ENCODE peak calls at places on chromosomes 16 and 17, in ten cellular contexts. V is pancreas; U is thoracic aorta; G is cardiac fibroblast; L is lower leg skin; Z is H7; K is right lobe of liver; R is CD4-positive, alpha-beta memory T cell; O is mucosa of descending colon; S is lung. T is an unnamed sample.
A peak's percentile ranks its signal among the peaks of the same experiment; 100 is the strongest.

GRCh38 chr16:11093578-11094074 is 149.3 kb downstream of the CLEC16A start:
- DNase-seq in V (no peak), U (no peak), G (no peak), L (no peak), Z (no peak), K (no peak), R (no peak), O (peak; percentile 66), S (no peak), T (no peak)

GRCh38 chr17:82283208-82283749 is 9.8 kb upstream of the CSNK1D start:
- DNase-seq in V (peak; percentile 74), U (no peak), G (peak; percentile 57), L (no peak), Z (no peak), K (no peak), R (no peak), O (peak; percentile 61), S (no peak), T (peak; percentile 49)

GRCh38 chr16:3282103-3282746 is 1.1 kb upstream of the ZNF263 start:
- DNase-seq in V (no peak), U (no peak), G (no peak), L (no peak), Z (no peak), K (no peak), R (no peak), O (no peak), S (no peak), T (no peak)

GRCh38 chr17:38469875-38470274 is 41.6 kb downstream of the ARHGAP23 start:
- DNase-seq in V (no peak), U (no peak), G (peak; percentile 67), L (no peak), Z (peak; percentile 53), K (no peak), R (no peak), O (no peak), S (no peak), T (peak; percentile 58)

GRCh38 chr16:17470002-17470870 is 524 bp downstream of the XYLT1 start:
- DNase-seq in V (peak; percentile 80), U (no peak), G (no peak), L (peak; percentile 90), Z (peak; percentile 72), K (peak; percentile 36), R (peak; percentile 51), O (peak; percentile 65), S (no peak), T (peak; percentile 12)

GRCh38 chr16:53870831-53871230 is 166.9 kb downstream of the FTO start:
- DNase-seq in V (no peak), U (no peak), G (no peak), L (no peak), Z (no peak), K (no peak), R (no peak), O (no peak), S (no peak), T (no peak)

GRCh38 chr16:899678-900060 is 71.1 kb downstream of the LMF1 start:
- DNase-seq in V (peak; percentile 38), U (no peak), G (no peak), L (no peak), Z (no peak), K (no peak), R (no peak), O (peak; percentile 20), S (no peak), T (no peak)

GRCh38 chr16:22023505-22023904 is 15.6 kb downstream of the MOSMO start:
- DNase-seq in V (no peak), U (no peak), G (no peak), L (no peak), Z (no peak), K (no peak), R (no peak), O (no peak), S (no peak), T (no peak)

GRCh38 chr16:23858496-23859062 is 22.8 kb downstream of the PRKCB start:
- DNase-seq in V (no peak), U (no peak), G (no peak), L (no peak), Z (no peak), K (no peak), R (no peak), O (no peak), S (no peak), T (no peak)

GRCh38 chr16:71628810-71629209 is 2.8 kb downstream of the MARVELD3 start:
- DNase-seq in V (no peak), U (no peak), G (peak; percentile 80), L (no peak), Z (no peak), K (no peak), R (no peak), O (no peak), S (no peak), T (peak; percentile 19)

GRCh38 chr16:71626018-71626857 is at the start of gene MARVELD3:
- DNase-seq in V (peak; percentile 99), U (no peak), G (no peak), L (peak; percentile 94), Z (peak; percentile 99), K (peak; percentile 80), R (no peak), O (peak; percentile 89), S (peak; percentile 89), T (no peak)

GRCh38 chr16:71626858-71627213 is 852 bp downstream of the MARVELD3 start:
- DNase-seq in V (peak; percentile 84), U (no peak), G (no peak), L (no peak), Z (peak; percentile 92), K (peak; percentile 42), R (no peak), O (peak; percentile 91), S (peak; percentile 39), T (no peak)

GRCh38 chr16:71629617-71630016 is 3.6 kb downstream of the MARVELD3 start:
- DNase-seq in V (peak; percentile 70), U (no peak), G (no peak), L (no peak), Z (no peak), K (no peak), R (no peak), O (peak; percentile 63), S (no peak), T (no peak)

DNA sequence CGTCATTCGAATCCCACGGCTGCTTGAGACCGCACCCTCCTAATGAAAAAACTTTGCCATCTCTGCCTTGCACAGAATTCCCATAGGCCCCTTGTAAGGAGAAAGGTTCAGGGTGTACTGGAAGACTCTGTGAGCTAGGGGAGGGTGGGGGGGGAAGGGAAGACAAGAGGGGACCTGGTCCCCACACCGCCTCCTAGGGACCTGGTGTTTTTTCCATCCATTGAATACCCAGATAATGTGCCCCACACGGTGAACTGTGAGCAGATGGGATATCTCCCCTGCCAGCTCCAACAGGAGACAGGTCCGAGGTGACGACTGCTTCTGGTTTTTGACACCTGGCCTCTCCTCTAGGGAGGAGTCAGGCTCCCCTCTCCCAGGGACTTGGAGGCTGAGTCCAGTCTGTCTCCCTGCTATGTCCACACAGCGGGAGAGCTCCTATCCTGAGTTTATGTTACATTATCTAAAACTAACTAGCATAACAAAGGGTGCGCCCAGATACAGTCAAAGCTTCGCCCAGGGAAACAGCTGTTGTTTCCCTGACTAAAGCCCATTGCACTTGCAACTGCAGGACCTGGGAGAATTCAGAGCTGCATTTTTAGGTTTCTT is 1.8 kb downstream of the MARVELD3 start:
- DNase-seq in V (peak; percentile 40), U (no peak), G (peak; percentile 12), L (no peak), Z (peak; percentile 66), K (no peak), R (no peak), O (peak; percentile 54), S (no peak), T (no peak)
- H3K4me3 ChIP-seq in V (peak overlapping the region; percentile 84), U (no peak overlapping the region), G (no peak overlapping the region), L (no peak overlapping the region), Z (no peak overlapping the region), K (no peak overlapping the region), R (no peak overlapping the region), O (no peak overlapping the region), S (no peak overlapping the region), T (no peak overlapping the region)

GRCh38 chr17:65558683-65559311 is 2.7 kb downstream of the AXIN2 start:
- DNase-seq in V (no peak), U (no peak), G (no peak), L (no peak), Z (peak; percentile 77), K (no peak), R (peak; percentile 19), O (no peak), S (no peak), T (no peak)

GRCh38 chr17:65557349-65558310 is 3.8 kb downstream of the AXIN2 start:
- DNase-seq in V (no peak), U (no peak), G (peak; percentile 59), L (no peak), Z (no peak), K (no peak), R (peak; percentile 62), O (no peak), S (peak; percentile 48), T (peak; percentile 65)

GRCh38 chr17:65558311-65558682 is 3.2 kb downstream of the AXIN2 start:
- DNase-seq in V (no peak), U (no peak), G (no peak), L (no peak), Z (no peak), K (no peak), R (no peak), O (no peak), S (no peak), T (no peak)

GRCh38 chr17:65556014-65556909 is 5.2 kb downstream of the AXIN2 start:
- DNase-seq in V (peak; percentile 94), U (no peak), G (peak; percentile 74), L (peak; percentile 97), Z (peak; percentile 88), K (peak; percentile 82), R (peak; percentile 87), O (peak; percentile 91), S (peak; percentile 90), T (peak; percentile 64)

DNA sequence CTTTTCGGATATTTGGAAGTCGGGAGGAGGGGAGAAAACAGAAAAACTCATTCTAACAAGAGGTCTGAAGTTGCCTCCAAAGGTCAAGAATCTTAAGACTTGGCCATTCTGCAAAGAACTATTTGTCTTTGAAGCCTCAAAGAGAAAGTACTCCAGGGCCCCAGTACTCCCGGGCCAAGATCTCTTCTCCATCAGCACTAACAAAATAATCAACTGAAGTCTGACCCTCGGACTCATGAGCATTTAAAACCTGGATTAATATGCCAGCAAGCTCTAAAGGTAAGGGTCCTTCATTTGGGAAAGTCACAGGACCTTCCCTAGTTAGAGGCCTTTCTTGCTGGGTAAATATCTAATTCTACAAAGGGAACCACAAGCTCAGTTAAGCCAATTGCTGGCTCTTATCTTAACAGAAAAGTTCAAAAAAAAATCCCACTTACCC is 4.5 kb downstream of the AXIN2 start:
- DNase-seq in V (no peak), U (no peak), G (no peak), L (no peak), Z (no peak), K (no peak), R (no peak), O (no peak), S (no peak), T (peak; percentile 21)
- H3K4me3 ChIP-seq in V (no peak overlapping the region), U (no peak overlapping the region), G (no peak overlapping the region), L (no peak overlapping the region), Z (peak overlapping the region; percentile 10), K (no peak overlapping the region), R (peak overlapping the region; percentile 5), O (no peak overlapping the region), S (peak overlapping the region; percentile 85), T (peak overlapping the region; percentile 48)

GRCh38 chr17:79741751-79742588 is 11.2 kb downstream of the ENPP7 start:
- DNase-seq in V (peak; percentile 92), U (no peak), G (peak; percentile 56), L (peak; percentile 92), Z (peak; percentile 99), K (peak; percentile 77), R (peak; percentile 65), O (peak; percentile 65), S (peak; percentile 62), T (peak; percentile 38)
- H3K4me3 ChIP-seq in V (peak overlapping the region; percentile 22), U (peak overlapping the region; percentile 38), G (no peak overlapping the region), L (no peak overlapping the region), Z (peak overlapping the region; percentile 56), K (no peak overlapping the region), R (no peak overlapping the region), O (no peak overlapping the region), S (no peak overlapping the region), T (no peak overlapping the region)

GRCh38 chr17:47653442-47653841 is 3.7 kb downstream of the KPNB1 start:
- DNase-seq in V (no peak), U (no peak), G (no peak), L (peak; percentile 57), Z (no peak), K (no peak), R (no peak), O (no peak), S (no peak), T (no peak)
- H3K4me3 ChIP-seq in V (no peak overlapping the region), U (no peak overlapping the region), G (no peak overlapping the region), L (no peak overlapping the region), Z (no peak overlapping the region), K (no peak overlapping the region), R (no peak overlapping the region), O (no peak overlapping the region), S (no peak overlapping the region), T (no peak overlapping the region)